ENCODE peak calls at places on chromosomes 16 and 17, in nine cellular contexts. T is GM20000; J is dorsolateral prefrontal cortex; W is fibroblast of villous mesenchyme; S is effector memory CD4-positive, alpha-beta T cell; A is upper lobe of left lung; V is glomerular endothelial cell; Q is GM18507; X is GM13976. K is an unnamed sample.

GRCh38 chr16:8581923-8582580 is 8.3 kb downstream of the TMEM114 start:
- DNase-seq in T (no peak), J (peak; percentile 12), W (peak; percentile 5), S (no peak), A (no peak), V (no peak), Q (no peak), X (peak; percentile 30), K (no peak)

GRCh38 chr17:34580685-34581445 is 1.5 kb downstream of the TMEM132E start:
- DNase-seq in T (peak; percentile 51), J (no peak), W (no peak), S (no peak), A (peak; percentile 83), V (no peak), Q (no peak), X (peak; percentile 42), K (no peak)

GRCh38 chr16:83187404-83187803 is 560.6 kb downstream of the CDH13 start:
- DNase-seq in T (no peak), J (no peak), W (peak; percentile 59), S (no peak), A (no peak), V (no peak), Q (no peak), X (no peak), K (no peak)

GRCh38 chr17:81064746-81065475 is 30.0 kb downstream of the BAIAP2 start:
- DNase-seq in T (no peak), J (no peak), W (peak; percentile 89), S (no peak), A (peak; percentile 82), V (no peak), Q (no peak), X (no peak), K (no peak)

GRCh38 chr17:4182043-4182442 is 39.0 kb downstream of the CYB5D2 start:
- DNase-seq in T (no peak), J (no peak), W (no peak), S (no peak), A (no peak), V (no peak), Q (no peak), X (no peak), K (no peak)

GRCh38 chr17:73324711-73325526 is 13.1 kb upstream of the CDC42EP4 start:
- DNase-seq in T (no peak), J (no peak), W (no peak), S (no peak), A (no peak), V (no peak), Q (no peak), X (no peak), K (no peak)

GRCh38 chr17:67515490-67516088 is 138.5 kb downstream of the PITPNC1 start:
- DNase-seq in T (no peak), J (no peak), W (no peak), S (no peak), A (no peak), V (no peak), Q (no peak), X (no peak), K (no peak)

GRCh38 chr17:67151717-67152116 is 93.3 kb downstream of the HELZ start:
- DNase-seq in T (no peak), J (no peak), W (peak; percentile 31), S (no peak), A (no peak), V (no peak), Q (no peak), X (no peak), K (no peak)

GRCh38 chr16:21628772-21629171 is 23.6 kb downstream of the IGSF6 start:
- DNase-seq in T (no peak), J (no peak), W (no peak), S (no peak), A (no peak), V (no peak), Q (no peak), X (no peak), K (no peak)

GRCh38 chr16:54048994-54049929 is 237.3 kb downstream of the IRX3 start:
- DNase-seq in T (no peak), J (no peak), W (no peak), S (no peak), A (no peak), V (no peak), Q (no peak), X (no peak), K (no peak)

GRCh38 chr17:15341385-15341849 is at the start of gene TEKT3:
- DNase-seq in T (no peak), J (peak; percentile 70), W (peak; percentile 64), S (no peak), A (peak; percentile 96), V (peak; percentile 5), Q (no peak), X (peak; percentile 29), K (peak; percentile 80)

GRCh38 chr17:83080641-83081560 is 1.5 kb downstream of the METRNL start:
- DNase-seq in T (peak; percentile 91), J (peak; percentile 29), W (no peak), S (peak; percentile 17), A (peak; percentile 94), V (no peak), Q (no peak), X (peak; percentile 85), K (no peak)

K was measured in nucleus accumbens.